ENCODE peak calls at places on chromosomes 5 and 9, in four cellular contexts. U is PC-3, Q is GM12878, R is GM23338. J is an unnamed sample.

GRCh38 chr5:120516799-120517198 is 52.7 kb downstream of the PRR16 start:
- DNase-seq in U (no peak), Q (no peak), R (no peak), J (peak; percentile 2)

GRCh38 chr5:104800440-104801048 is 1238.0 kb upstream of the NUDT12 start:
- DNase-seq in U (peak; percentile 67), Q (no peak), R (peak; percentile 58), J (no peak)

GRCh38 chr9:84538879-84539278 is 130.7 kb upstream of the NTRK2 start:
- DNase-seq in U (no peak), Q (no peak), R (no peak), J (no peak)

GRCh38 chr9:38529317-38529716 is 91.1 kb downstream of the ANKRD18A start:
- DNase-seq in U (no peak), Q (no peak), R (no peak), J (no peak)

GRCh38 chr5:5891350-5891749 is 468.9 kb downstream of the ICE1 start:
- DNase-seq in U (peak; percentile 85), Q (no peak), R (no peak), J (peak; percentile 68)

GRCh38 chr5:36507332-36507952 is 99.0 kb upstream of the SLC1A3 start:
- DNase-seq in U (peak; percentile 86), Q (peak; percentile 3), R (peak; percentile 91), J (peak; percentile 85)

GRCh38 chr5:157387683-157388093 is 72.3 kb upstream of the NIPAL4 start:
- DNase-seq in U (peak; percentile 96), Q (no peak), R (no peak), J (peak; percentile 51)

GRCh38 chr9:90969021-90969675 is 167.5 kb downstream of the SYK start:
- DNase-seq in U (no peak), Q (no peak), R (no peak), J (no peak)

GRCh38 chr9:10703139-10703538 is 90.3 kb upstream of the PTPRD start:
- DNase-seq in U (no peak), Q (no peak), R (no peak), J (no peak)

GRCh38 chr5:78501411-78502338 is 141.3 kb downstream of the SCAMP1 start:
- DNase-seq in U (no peak), Q (no peak), R (no peak), J (no peak)

GRCh38 chr5:23208959-23209431 is 298.4 kb upstream of the PRDM9 start:
- DNase-seq in U (peak; percentile 91), Q (peak; percentile 9), R (peak; percentile 93), J (peak; percentile 81)

GRCh38 chr9:97109194-97109811 is 70.4 kb upstream of the CTSV start:
- DNase-seq in U (peak; percentile 75), Q (peak; percentile 1), R (peak; percentile 91), J (peak; percentile 70)

GRCh38 chr5:110441035-110441434 is 285.4 kb downstream of the TMEM232 start:
- DNase-seq in U (peak; percentile 67), Q (no peak), R (peak; percentile 85), J (peak; percentile 55)

GRCh38 chr9:91085499-91086291 is 276.0 kb downstream of the AUH start:
- DNase-seq in U (no peak), Q (no peak), R (no peak), J (no peak)

GRCh38 chr9:136311433-136312375 is 7.8 kb upstream of the CCDC187 start:
- DNase-seq in U (peak; percentile 7), Q (no peak), R (no peak), J (no peak)

GRCh38 chr5:105057001-105057436 is 1494.4 kb upstream of the NUDT12 start:
- DNase-seq in U (no peak), Q (no peak), R (no peak), J (no peak)

GRCh38 chr5:8788246-8788645 is 757.6 kb downstream of the SEMA5A start:
- DNase-seq in U (no peak), Q (no peak), R (no peak), J (no peak)

DNA sequence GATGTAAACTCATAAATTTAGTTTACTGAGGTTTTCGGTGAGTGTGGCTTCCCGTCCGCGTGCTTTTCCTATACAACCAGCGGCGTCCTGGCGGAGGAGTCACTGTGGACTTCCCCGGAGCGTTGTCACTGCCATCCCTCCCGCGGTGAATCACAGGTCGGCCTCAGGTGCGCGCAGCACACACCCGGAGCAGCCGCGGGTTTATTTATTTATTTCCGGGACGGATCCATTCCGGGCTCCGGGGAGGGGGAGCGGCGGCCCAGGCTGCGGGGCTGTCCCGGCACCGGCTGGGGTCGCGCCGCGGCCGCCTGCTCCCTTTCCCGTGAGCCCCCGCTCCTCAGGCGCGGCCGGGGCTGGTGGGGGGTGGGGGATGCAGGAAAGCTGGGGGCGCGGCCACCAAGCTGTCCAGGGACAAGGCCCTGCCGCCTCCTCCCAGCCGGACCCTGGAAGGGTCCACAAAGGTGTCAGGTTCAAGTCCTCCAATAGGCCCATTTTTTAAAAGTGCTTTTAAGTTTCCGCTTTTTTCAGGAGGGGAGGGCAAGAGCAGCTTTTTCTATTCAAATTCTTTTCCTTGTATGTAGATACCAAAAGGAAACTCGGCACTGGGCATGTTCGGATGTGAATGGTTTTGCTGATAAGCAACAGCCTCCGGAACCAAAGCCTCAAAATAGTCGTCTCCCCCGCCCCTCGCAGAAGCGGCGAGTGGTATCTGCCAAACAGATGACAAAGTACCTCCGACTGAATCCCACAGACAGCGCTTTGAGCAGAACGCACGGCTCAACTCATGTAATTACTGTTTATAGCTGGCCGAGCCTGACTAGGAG is 192.5 kb downstream of the CD180 start:
- DNase-seq in U (peak; percentile 88), Q (peak; percentile 9), R (peak; percentile 90), J (peak; percentile 74)
- H3K27ac ChIP-seq in U (peak overlapping the region; percentile 90), Q (no peak overlapping the region), R (peak overlapping the region; percentile 67), J (no peak overlapping the region)

DNA sequence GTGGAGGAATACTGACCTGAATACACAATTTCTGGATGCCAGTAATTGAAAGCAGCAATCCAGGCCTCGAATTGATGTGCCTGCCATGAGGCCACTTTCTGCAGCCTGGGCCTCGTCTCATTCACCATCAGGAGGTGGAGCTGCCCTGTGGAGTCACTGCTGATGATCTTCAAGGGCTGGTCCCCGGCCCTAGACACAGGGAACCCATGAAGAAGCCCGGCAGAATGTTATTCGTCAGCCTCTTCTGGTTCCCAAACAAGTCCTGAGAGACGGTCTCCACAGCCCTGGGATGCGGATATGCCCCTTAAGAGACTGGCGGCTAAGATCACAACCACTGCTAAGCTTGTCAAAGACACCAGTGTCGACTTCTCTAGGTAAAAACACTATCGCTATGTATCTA is 4.5 kb downstream of the DPH7 start:
- DNase-seq in U (no peak), Q (no peak), R (no peak), J (no peak)
- H3K36me3 ChIP-seq in U (peaks cover 29% of the 10 kb centered on the region), Q (peaks cover 8% of the 10 kb centered on the region), R (peaks cover 29% of the 10 kb centered on the region), J (peaks cover 37% of the 10 kb centered on the region)

GRCh38 chr9:3553076-3553765 is 27.4 kb upstream of the RFX3 start:
- DNase-seq in U (no peak), Q (no peak), R (no peak), J (peak; percentile 50)
- TF ChIP-seq EZH2 in U (no peak), Q (no peak), R (no peak), J (no peak)

DNA sequence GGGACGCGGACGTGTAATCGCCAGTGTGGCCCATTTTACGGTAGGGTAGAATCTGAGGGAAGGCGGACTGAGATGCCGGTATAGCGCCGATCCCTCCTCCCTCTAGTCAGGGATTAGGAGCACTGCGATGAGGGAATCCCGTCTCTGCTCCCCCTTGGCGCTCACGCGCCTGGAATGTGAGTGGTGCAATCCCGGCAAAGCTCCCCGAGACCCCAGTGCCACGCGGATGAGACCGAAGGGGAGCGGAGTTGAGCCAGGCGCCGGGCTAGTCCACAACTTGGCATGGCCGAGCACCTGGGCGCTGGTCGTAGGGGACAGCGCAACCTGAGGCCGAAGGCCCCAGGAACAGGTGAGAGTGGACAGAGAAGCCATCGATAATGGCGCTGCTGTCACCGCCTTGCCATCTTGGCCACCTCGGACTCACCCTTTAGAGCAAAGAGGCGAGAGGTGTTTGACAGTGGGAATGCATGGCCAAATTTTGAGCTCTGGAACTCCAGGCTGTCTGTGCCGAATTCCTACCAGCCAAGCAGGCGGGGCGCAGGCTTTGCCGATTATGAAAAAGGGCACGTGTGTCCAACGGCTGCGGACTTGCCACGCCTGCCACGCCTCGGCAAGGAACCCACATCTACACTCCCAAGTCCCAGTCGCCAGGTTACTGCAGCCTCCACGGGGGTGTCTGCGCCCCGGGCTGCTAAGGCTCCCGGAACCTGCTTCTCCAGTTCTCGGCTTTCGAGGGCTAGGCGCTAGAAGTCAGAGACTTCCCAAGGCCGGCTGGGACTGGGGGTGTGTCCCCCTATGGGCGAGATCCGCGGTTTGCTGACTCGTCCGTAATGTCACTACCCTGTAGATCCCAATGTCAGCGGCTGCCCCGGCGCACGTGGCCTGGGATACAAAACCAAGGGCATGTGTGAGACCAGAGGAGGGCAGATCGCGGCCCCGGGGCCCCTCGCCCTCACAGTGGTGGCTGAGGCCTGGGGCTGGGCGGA is 2.6 kb downstream of the NPR3 start:
- DNase-seq in U (peak; percentile 91), Q (no peak), R (peak; percentile 90), J (no peak)
- H3K27ac ChIP-seq in U (peak overlapping the region; percentile 68), Q (no peak overlapping the region), R (no peak overlapping the region), J (no peak overlapping the region)

GRCh38 chr5:14367364-14367763 is 214.2 kb upstream of the OTULINL start:
- DNase-seq in U (no peak), Q (no peak), R (no peak), J (no peak)

GRCh38 chr5:14366763-14367162 is 214.8 kb upstream of the OTULINL start:
- DNase-seq in U (no peak), Q (no peak), R (no peak), J (no peak)

GRCh38 chr5:14370386-14370785 is 211.2 kb upstream of the OTULINL start:
- DNase-seq in U (no peak), Q (no peak), R (no peak), J (no peak)

GRCh38 chr5:14365831-14366435 is 215.7 kb upstream of the OTULINL start:
- DNase-seq in U (peak; percentile 49), Q (no peak), R (no peak), J (no peak)

DNA sequence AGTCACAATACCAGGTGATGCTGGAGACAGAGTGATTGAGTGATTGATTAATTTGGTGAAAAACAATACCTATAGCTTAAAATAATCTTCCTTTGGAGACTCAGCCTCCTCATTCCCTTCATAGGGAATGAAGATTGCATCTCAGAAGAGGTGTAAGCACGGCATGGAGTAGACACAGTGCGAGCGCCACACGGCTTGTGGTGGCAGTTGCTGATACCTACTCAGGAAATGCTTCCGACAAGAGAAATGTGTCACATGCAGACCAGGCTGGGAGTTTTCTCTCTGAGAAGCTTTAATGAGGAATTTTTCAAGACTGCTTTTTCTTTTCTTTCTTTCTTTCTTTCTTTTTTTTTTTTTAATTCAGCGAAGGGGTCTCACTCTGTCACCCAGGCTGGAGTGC is 211.8 kb upstream of the OTULINL start:
- DNase-seq in U (no peak), Q (no peak), R (no peak), J (no peak)
- H3K36me3 ChIP-seq in U (peaks cover 85% of the 10 kb centered on the region), Q (peaks cover 54% of the 10 kb centered on the region), R (peaks cover 51% of the 10 kb centered on the region), J (peaks cover 38% of the 10 kb centered on the region)

GRCh38 chr9:126914458-126915280 is at the start of gene RALGPS1:
- DNase-seq in U (peak; percentile 91), Q (peak; percentile 73), R (peak; percentile 99), J (peak; percentile 97)
- TF ChIP-seq EZH2 in U (no peak), Q (no peak), R (no peak), J (no peak)

GRCh38 chr9:114156658-114157421 is 1.5 kb downstream of the COL27A1 start:
- DNase-seq in U (no peak), Q (no peak), R (peak; percentile 63), J (peak; percentile 80)
- H3K27ac ChIP-seq in U (no peak overlapping the region), Q (no peak overlapping the region), R (no peak overlapping the region), J (peak overlapping the region; percentile 64)

GRCh38 chr9:100290714-100291113 is 62.0 kb downstream of the TEX10 start:
- DNase-seq in U (no peak), Q (no peak), R (no peak), J (no peak)
- H3K36me3 ChIP-seq in U (no peaks in the 10 kb centered on the region), Q (peaks cover 13% of the 10 kb centered on the region), R (peaks cover 23% of the 10 kb centered on the region), J (peaks cover 46% of the 10 kb centered on the region)

J was measured in A673.